ENCODE peak calls at places on chromosomes 5 and 9, in ten cellular contexts. One of them, this sample, is unnamed.

GRCh38 chr9:16092142-16092541 is 539.3 kb downstream of the CCDC171 start:
- DNase-seq in aorta: no peak
- DNase-seq in NT2/D1: no peak
- DNase-seq in suprapubic skin: no peak
- DNase-seq in CD8-positive, alpha-beta memory T cell: no peak
- DNase-seq in psoas muscle: no peak
- DNase-seq in stomach: no peak
- DNase-seq in A549: no peak
- DNase-seq in thoracic aorta: no peak
- DNase-seq in PC-3: no peak
- DNase-seq in this sample: no peak

GRCh38 chr5:76604838-76605237 is 18.4 kb downstream of the F2RL2 start:
- DNase-seq in aorta: no peak
- DNase-seq in NT2/D1: no peak
- DNase-seq in suprapubic skin: no peak
- DNase-seq in CD8-positive, alpha-beta memory T cell: no peak
- DNase-seq in psoas muscle: no peak
- DNase-seq in stomach: no peak
- DNase-seq in A549: no peak
- DNase-seq in thoracic aorta: no peak
- DNase-seq in PC-3: peak; percentile 54
- DNase-seq in this sample: no peak

GRCh38 chr5:58462154-58462553 is 2.3 kb upstream of the PLK2 start:
- DNase-seq in aorta: no peak
- DNase-seq in NT2/D1: no peak
- DNase-seq in suprapubic skin: no peak
- DNase-seq in CD8-positive, alpha-beta memory T cell: no peak
- DNase-seq in psoas muscle: no peak
- DNase-seq in stomach: no peak
- DNase-seq in A549: peak; percentile 37
- DNase-seq in thoracic aorta: no peak
- DNase-seq in PC-3: no peak
- DNase-seq in this sample: peak; percentile 70

GRCh38 chr9:131334568-131335105 is 45.1 kb downstream of the PLPP7 start:
- DNase-seq in aorta: peak; percentile 81
- DNase-seq in NT2/D1: no peak
- DNase-seq in suprapubic skin: peak; percentile 64
- DNase-seq in CD8-positive, alpha-beta memory T cell: no peak
- DNase-seq in psoas muscle: peak; percentile 94
- DNase-seq in stomach: no peak
- DNase-seq in A549: no peak
- DNase-seq in thoracic aorta: peak; percentile 21
- DNase-seq in PC-3: no peak
- DNase-seq in this sample: no peak

GRCh38 chr5:143471041-143471509 is 67.6 kb upstream of the NR3C1 start:
- DNase-seq in aorta: no peak
- DNase-seq in NT2/D1: no peak
- DNase-seq in suprapubic skin: no peak
- DNase-seq in CD8-positive, alpha-beta memory T cell: no peak
- DNase-seq in psoas muscle: no peak
- DNase-seq in stomach: no peak
- DNase-seq in A549: no peak
- DNase-seq in thoracic aorta: no peak
- DNase-seq in PC-3: peak; percentile 6
- DNase-seq in this sample: no peak

GRCh38 chr9:86407022-86407421 is 52.8 kb upstream of the TUT7 start:
- DNase-seq in aorta: no peak
- DNase-seq in NT2/D1: peak; percentile 9
- DNase-seq in suprapubic skin: no peak
- DNase-seq in CD8-positive, alpha-beta memory T cell: no peak
- DNase-seq in psoas muscle: no peak
- DNase-seq in stomach: peak; percentile 79
- DNase-seq in A549: no peak
- DNase-seq in thoracic aorta: no peak
- DNase-seq in PC-3: peak; percentile 51
- DNase-seq in this sample: peak; percentile 33

GRCh38 chr9:133514475-133515239 is 10.1 kb downstream of the MYMK start:
- DNase-seq in aorta: no peak
- DNase-seq in NT2/D1: no peak
- DNase-seq in suprapubic skin: no peak
- DNase-seq in CD8-positive, alpha-beta memory T cell: no peak
- DNase-seq in psoas muscle: peak; percentile 71
- DNase-seq in stomach: no peak
- DNase-seq in A549: no peak
- DNase-seq in thoracic aorta: no peak
- DNase-seq in PC-3: no peak
- DNase-seq in this sample: no peak

GRCh38 chr5:62587737-62588136 is 9.1 kb downstream of the LRRC70 start:
- DNase-seq in aorta: no peak
- DNase-seq in NT2/D1: no peak
- DNase-seq in suprapubic skin: no peak
- DNase-seq in CD8-positive, alpha-beta memory T cell: no peak
- DNase-seq in psoas muscle: no peak
- DNase-seq in stomach: no peak
- DNase-seq in A549: no peak
- DNase-seq in thoracic aorta: no peak
- DNase-seq in PC-3: no peak
- DNase-seq in this sample: no peak

GRCh38 chr5:1944408-1944807 is 61.7 kb upstream of the IRX4 start:
- DNase-seq in aorta: no peak
- DNase-seq in NT2/D1: no peak
- DNase-seq in suprapubic skin: no peak
- DNase-seq in CD8-positive, alpha-beta memory T cell: no peak
- DNase-seq in psoas muscle: peak; percentile 19
- DNase-seq in stomach: no peak
- DNase-seq in A549: no peak
- DNase-seq in thoracic aorta: no peak
- DNase-seq in PC-3: no peak
- DNase-seq in this sample: no peak

GRCh38 chr5:17302590-17302989 is 85.2 kb downstream of the BASP1 start:
- DNase-seq in aorta: no peak
- DNase-seq in NT2/D1: no peak
- DNase-seq in suprapubic skin: no peak
- DNase-seq in CD8-positive, alpha-beta memory T cell: no peak
- DNase-seq in psoas muscle: no peak
- DNase-seq in stomach: no peak
- DNase-seq in A549: no peak
- DNase-seq in thoracic aorta: no peak
- DNase-seq in PC-3: no peak
- DNase-seq in this sample: no peak

GRCh38 chr9:16530669-16531461 is 339.6 kb downstream of the BNC2 start:
- DNase-seq in aorta: no peak
- DNase-seq in NT2/D1: no peak
- DNase-seq in suprapubic skin: no peak
- DNase-seq in CD8-positive, alpha-beta memory T cell: no peak
- DNase-seq in psoas muscle: peak; percentile 85
- DNase-seq in stomach: no peak
- DNase-seq in A549: no peak
- DNase-seq in thoracic aorta: no peak
- DNase-seq in PC-3: no peak
- DNase-seq in this sample: no peak

GRCh38 chr9:33964369-33964768 is 84.3 kb downstream of the UBAP2 start:
- DNase-seq in aorta: no peak
- DNase-seq in NT2/D1: no peak
- DNase-seq in suprapubic skin: no peak
- DNase-seq in CD8-positive, alpha-beta memory T cell: no peak
- DNase-seq in psoas muscle: no peak
- DNase-seq in stomach: no peak
- DNase-seq in A549: no peak
- DNase-seq in thoracic aorta: no peak
- DNase-seq in PC-3: no peak
- DNase-seq in this sample: no peak

GRCh38 chr5:53337827-53338226 is 142.6 kb upstream of the FST start:
- DNase-seq in aorta: no peak
- DNase-seq in NT2/D1: no peak
- DNase-seq in suprapubic skin: no peak
- DNase-seq in CD8-positive, alpha-beta memory T cell: no peak
- DNase-seq in psoas muscle: no peak
- DNase-seq in stomach: no peak
- DNase-seq in A549: no peak
- DNase-seq in thoracic aorta: no peak
- DNase-seq in PC-3: peak; percentile 37
- DNase-seq in this sample: no peak

GRCh38 chr5:120388016-120388781 is 75.9 kb upstream of the PRR16 start:
- DNase-seq in aorta: no peak
- DNase-seq in NT2/D1: no peak
- DNase-seq in suprapubic skin: no peak
- DNase-seq in CD8-positive, alpha-beta memory T cell: no peak
- DNase-seq in psoas muscle: no peak
- DNase-seq in stomach: no peak
- DNase-seq in A549: no peak
- DNase-seq in thoracic aorta: no peak
- DNase-seq in PC-3: peak; percentile 77
- DNase-seq in this sample: no peak

GRCh38 chr9:76567086-76567485 is 108.1 kb downstream of the GCNT1 start:
- DNase-seq in aorta: no peak
- DNase-seq in NT2/D1: no peak
- DNase-seq in suprapubic skin: no peak
- DNase-seq in CD8-positive, alpha-beta memory T cell: no peak
- DNase-seq in psoas muscle: no peak
- DNase-seq in stomach: no peak
- DNase-seq in A549: no peak
- DNase-seq in thoracic aorta: no peak
- DNase-seq in PC-3: no peak
- DNase-seq in this sample: no peak

DNA sequence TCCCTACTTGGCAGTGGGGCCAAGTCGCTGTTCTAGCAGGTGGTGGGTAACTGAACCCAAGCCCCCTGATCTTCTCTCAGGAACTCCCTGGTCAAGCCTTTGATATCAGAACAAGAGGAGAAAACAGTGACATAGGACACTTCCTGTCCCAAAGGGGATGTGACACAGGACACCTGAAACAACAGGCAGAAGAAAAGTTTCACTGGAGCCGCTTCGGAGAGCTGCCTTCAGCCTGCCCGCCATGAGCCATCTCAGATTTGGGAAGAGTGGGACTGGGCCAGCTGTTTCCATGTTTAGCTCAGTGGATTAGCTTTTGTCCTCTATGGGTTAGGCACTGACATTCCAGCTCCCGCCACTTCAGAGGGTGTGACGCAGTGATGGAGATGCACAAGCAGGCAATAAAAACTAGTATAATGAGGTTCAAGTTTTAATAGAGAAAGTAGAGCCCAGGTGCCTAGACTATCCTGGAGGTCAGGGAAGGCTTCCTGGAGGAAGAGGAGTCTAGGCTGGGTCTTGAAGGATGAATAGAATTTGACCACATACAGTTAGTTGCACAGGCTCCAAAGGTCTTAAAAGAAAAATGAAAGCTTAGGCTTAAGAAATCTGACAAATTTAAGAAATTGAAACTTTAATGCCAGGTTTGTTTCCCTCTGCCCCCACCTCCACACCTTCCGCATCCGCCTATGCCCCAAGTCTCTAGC is 104.1 kb upstream of the SPRY4 start:
- DNase-seq in aorta: no peak
- DNase-seq in NT2/D1: no peak
- DNase-seq in suprapubic skin: no peak
- DNase-seq in CD8-positive, alpha-beta memory T cell: no peak
- DNase-seq in psoas muscle: no peak
- DNase-seq in stomach: no peak
- DNase-seq in A549: no peak
- DNase-seq in thoracic aorta: no peak
- DNase-seq in PC-3: no peak
- DNase-seq in this sample: no peak
- H3K4me1 ChIP-seq in aorta: no peaks in the 10 kb centered on the region
- H3K4me1 ChIP-seq in NT2/D1: peaks cover 1% of the 10 kb centered on the region
- H3K4me1 ChIP-seq in suprapubic skin: peaks cover 22% of the 10 kb centered on the region
- H3K4me1 ChIP-seq in CD8-positive, alpha-beta memory T cell: peaks cover 46% of the 10 kb centered on the region
- H3K4me1 ChIP-seq in psoas muscle: no peaks in the 10 kb centered on the region
- H3K4me1 ChIP-seq in stomach: no peaks in the 10 kb centered on the region
- H3K4me1 ChIP-seq in A549: peaks cover 4% of the 10 kb centered on the region
- H3K4me1 ChIP-seq in thoracic aorta: no peaks in the 10 kb centered on the region
- H3K4me1 ChIP-seq in PC-3: no peaks in the 10 kb centered on the region
- H3K4me1 ChIP-seq in this sample: peaks cover 2% of the 10 kb centered on the region

GRCh38 chr5:164052536-164053090 is 547.2 kb downstream of the MAT2B start:
- DNase-seq in aorta: no peak
- DNase-seq in NT2/D1: no peak
- DNase-seq in suprapubic skin: no peak
- DNase-seq in CD8-positive, alpha-beta memory T cell: no peak
- DNase-seq in psoas muscle: no peak
- DNase-seq in stomach: no peak
- DNase-seq in A549: no peak
- DNase-seq in thoracic aorta: no peak
- DNase-seq in PC-3: no peak
- DNase-seq in this sample: no peak
- H3K4me1 ChIP-seq in aorta: no peaks in the 10 kb centered on the region
- H3K4me1 ChIP-seq in NT2/D1: no peaks in the 10 kb centered on the region
- H3K4me1 ChIP-seq in suprapubic skin: no peaks in the 10 kb centered on the region
- H3K4me1 ChIP-seq in CD8-positive, alpha-beta memory T cell: no peaks in the 10 kb centered on the region
- H3K4me1 ChIP-seq in psoas muscle: no peaks in the 10 kb centered on the region
- H3K4me1 ChIP-seq in stomach: no peaks in the 10 kb centered on the region
- H3K4me1 ChIP-seq in A549: no peaks in the 10 kb centered on the region
- H3K4me1 ChIP-seq in thoracic aorta: no peaks in the 10 kb centered on the region
- H3K4me1 ChIP-seq in PC-3: no peaks in the 10 kb centered on the region
- H3K4me1 ChIP-seq in this sample: no peaks in the 10 kb centered on the region

GRCh38 chr5:111790295-111790694 is 33.3 kb upstream of the NREP start:
- DNase-seq in aorta: no peak
- DNase-seq in NT2/D1: no peak
- DNase-seq in suprapubic skin: no peak
- DNase-seq in CD8-positive, alpha-beta memory T cell: no peak
- DNase-seq in psoas muscle: no peak
- DNase-seq in stomach: peak; percentile 37
- DNase-seq in A549: no peak
- DNase-seq in thoracic aorta: no peak
- DNase-seq in PC-3: no peak
- DNase-seq in this sample: no peak
- H3K4me1 ChIP-seq in aorta: no peaks in the 10 kb centered on the region
- H3K4me1 ChIP-seq in NT2/D1: no peaks in the 10 kb centered on the region
- H3K4me1 ChIP-seq in suprapubic skin: no peaks in the 10 kb centered on the region
- H3K4me1 ChIP-seq in CD8-positive, alpha-beta memory T cell: no peaks in the 10 kb centered on the region
- H3K4me1 ChIP-seq in psoas muscle: no peaks in the 10 kb centered on the region
- H3K4me1 ChIP-seq in stomach: no peaks in the 10 kb centered on the region
- H3K4me1 ChIP-seq in A549: no peaks in the 10 kb centered on the region
- H3K4me1 ChIP-seq in thoracic aorta: peaks cover 3% of the 10 kb centered on the region
- H3K4me1 ChIP-seq in PC-3: peaks cover 17% of the 10 kb centered on the region
- H3K4me1 ChIP-seq in this sample: no peaks in the 10 kb centered on the region

DNA sequence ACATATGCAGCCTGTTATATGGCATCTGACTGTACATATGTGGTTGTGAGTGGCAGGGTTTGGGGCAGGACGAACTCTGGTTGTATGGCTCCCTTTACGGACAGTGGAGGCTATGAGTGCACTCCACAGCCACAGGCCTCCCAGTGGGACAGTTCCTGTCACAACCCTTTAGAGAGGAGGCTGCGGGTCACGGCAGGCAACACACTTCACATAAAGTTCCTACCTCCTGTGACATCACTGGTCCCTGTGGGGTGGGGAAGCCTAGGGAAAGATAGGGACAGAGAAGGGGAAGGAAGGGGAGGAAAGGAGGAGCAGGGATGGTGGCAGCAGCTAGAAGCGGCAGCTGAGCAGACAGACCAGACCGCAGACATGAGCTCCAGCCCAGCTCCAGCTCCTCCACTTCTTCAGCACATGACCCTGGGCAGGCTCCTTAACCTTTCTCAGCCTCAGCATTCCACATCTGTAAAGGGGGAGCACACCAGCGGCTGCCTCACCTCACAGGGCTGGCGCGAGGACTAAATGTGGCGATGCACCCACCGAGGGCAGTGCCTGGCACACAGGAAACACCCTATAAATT is 27.4 kb upstream of the CORO2A start:
- DNase-seq in aorta: no peak
- DNase-seq in NT2/D1: no peak
- DNase-seq in suprapubic skin: no peak
- DNase-seq in CD8-positive, alpha-beta memory T cell: no peak
- DNase-seq in psoas muscle: peak; percentile 15
- DNase-seq in stomach: no peak
- DNase-seq in A549: no peak
- DNase-seq in thoracic aorta: no peak
- DNase-seq in PC-3: no peak
- DNase-seq in this sample: no peak
- H3K4me1 ChIP-seq in aorta: no peaks in the 10 kb centered on the region
- H3K4me1 ChIP-seq in NT2/D1: peaks cover 24% of the 10 kb centered on the region
- H3K4me1 ChIP-seq in suprapubic skin: peaks cover 23% of the 10 kb centered on the region
- H3K4me1 ChIP-seq in CD8-positive, alpha-beta memory T cell: no peaks in the 10 kb centered on the region
- H3K4me1 ChIP-seq in psoas muscle: no peaks in the 10 kb centered on the region
- H3K4me1 ChIP-seq in stomach: peaks cover 13% of the 10 kb centered on the region
- H3K4me1 ChIP-seq in A549: peaks cover 43% of the 10 kb centered on the region
- H3K4me1 ChIP-seq in thoracic aorta: no peaks in the 10 kb centered on the region
- H3K4me1 ChIP-seq in PC-3: peaks cover 35% of the 10 kb centered on the region
- H3K4me1 ChIP-seq in this sample: peaks cover 18% of the 10 kb centered on the region